ENCODE peak calls at places on chromosome 1, in four cellular contexts. P is activated naive CD8-positive, alpha-beta T cell treated with anti-CD3 and anti-CD28 coated beads, Interleukin-2, amount 50 U/mL, for 16 hours; B is activated T-cell treated with anti-CD3 and anti-CD28 coated beads, Interleukin-2, amount 50 U/mL, for 72 hours; D is NCI-H1105. X is an unnamed sample.

GRCh38 chr1:41673355-41673754 is 188.9 kb upstream of the EDN2 start:
- DNase-seq in P (no peak), D (no peak), B (peak), X (no peak)

GRCh38 chr1:100703052-100703451 is 16.5 kb upstream of the VCAM1 start:
- DNase-seq in P (no peak), B (no peak), D (no peak), X (no peak)

GRCh38 chr1:38730511-38731397 is 128.8 kb downstream of the RRAGC start:
- DNase-seq in P (no peak), B (no peak), D (no peak), X (no peak)

GRCh38 chr1:158652721-158653334 is 33.7 kb downstream of the SPTA1 start:
- DNase-seq in P (no peak), B (no peak), D (no peak), X (no peak)

GRCh38 chr1:3080236-3080964 is 11.4 kb downstream of the PRDM16 start:
- DNase-seq in B (no peak), P (no peak), D (no peak), X (no peak)

GRCh38 chr1:84174051-84174556 is 30.0 kb downstream of the PRKACB start:
- DNase-seq in D (no peak), B (no peak), P (no peak), X (no peak)

GRCh38 chr1:56972971-56973370 is 7.2 kb upstream of the C8B start:
- DNase-seq in P (no peak), D (no peak), B (no peak), X (no peak)

GRCh38 chr1:16043950-16044349 is 368 bp downstream of the CLCNKB start:
- DNase-seq in P (no peak), B (no peak), D (no peak), X (no peak)

GRCh38 chr1:52668711-52669110 is 29.4 kb downstream of the COA7 start:
- DNase-seq in B (no peak), D (no peak), P (no peak), X (no peak)

GRCh38 chr1:207336559-207337467 is 15.3 kb downstream of the CD55 start:
- DNase-seq in B (peak), D (no peak), P (peak), X (no peak)

GRCh38 chr1:240258910-240259309 is 167.2 kb downstream of the FMN2 start:
- DNase-seq in P (no peak), B (no peak), D (no peak), X (no peak)

GRCh38 chr1:44292641-44293040 is 62.4 kb downstream of the ERI3 start:
- DNase-seq in P (no peak), D (no peak), B (no peak), X (no peak)

GRCh38 chr1:211830055-211830329 is 571 bp downstream of the LPGAT1 start:
- DNase-seq in B (peak), D (peak), P (no peak), X (no peak)

GRCh38 chr1:9128161-9128519 is 762 bp downstream of the GPR157 start:
- DNase-seq in D (no peak), B (no peak), P (no peak), X (no peak)

GRCh38 chr1:233635765-233636502 is 22.0 kb downstream of the KCNK1 start:
- DNase-seq in P (no peak), D (no peak), B (no peak), X (no peak)

GRCh38 chr1:19903621-19904020 is 19.8 kb downstream of the PLA2G2E start:
- DNase-seq in D (no peak), P (no peak), B (no peak), X (no peak)

GRCh38 chr1:203342192-203342940 is 8.6 kb downstream of the FMOD start:
- DNase-seq in D (peak), B (peak), P (peak), X (peak)

GRCh38 chr1:194159941-194160340 is 973.5 kb upstream of the B3GALT2 start:
- DNase-seq in B (no peak), P (no peak), D (no peak), X (no peak)

X was measured in NCI-H748 treated with DMSO at 0.1 percent for 48 hours.